ENCODE peak calls at places on chromosomes 16 and 17, in four cellular contexts. I is GM12878, V is A549, U is HEK293T. E is an unnamed sample.

GRCh38 chr17:64004903-64005733 is 7.0 kb downstream of the PRR29 start:
- DNase-seq in I (no peak), V (no peak), U (no peak), E (no peak)

GRCh38 chr17:50100921-50101345 is 5.8 kb downstream of the PDK2 start:
- DNase-seq in I (no peak), V (no peak), U (no peak), E (peak; percentile 34)

GRCh38 chr16:77383606-77384187 is 51.1 kb downstream of the ADAMTS18 start:
- DNase-seq in I (no peak), V (no peak), U (no peak), E (no peak)

GRCh38 chr17:79741401-79741750 is 10.6 kb downstream of the ENPP7 start:
- DNase-seq in I (no peak), V (no peak), U (no peak), E (no peak)

GRCh38 chr17:39110435-39111136 is 40.9 kb downstream of the PLXDC1 start:
- DNase-seq in I (no peak), V (no peak), U (no peak), E (no peak)

GRCh38 chr16:6016530-6017184 is 919.1 kb upstream of the EEF2KMT start:
- DNase-seq in I (no peak), V (peak; percentile 46), U (peak; percentile 30), E (no peak)

GRCh38 chr17:42431758-42432161 is 8.7 kb upstream of the CAVIN1 start:
- DNase-seq in I (no peak), V (no peak), U (no peak), E (peak; percentile 29)

GRCh38 chr16:57233944-57234706 is 10.9 kb upstream of the ARL2BP start:
- DNase-seq in I (no peak), V (no peak), U (no peak), E (no peak)

GRCh38 chr17:31915456-31916100 is 14.1 kb upstream of the UTP6 start:
- DNase-seq in I (no peak), V (no peak), U (no peak), E (peak; percentile 41)

GRCh38 chr16:14050297-14051027 is 20.7 kb upstream of the MRTFB start:
- DNase-seq in I (no peak), V (peak; percentile 85), U (no peak), E (peak; percentile 14)

GRCh38 chr17:64500923-64501765 is 4.3 kb upstream of the POLG2 start:
- DNase-seq in I (no peak), V (no peak), U (no peak), E (no peak)

GRCh38 chr16:23504076-23504452 is 6.2 kb downstream of the GGA2 start:
- DNase-seq in I (no peak), V (no peak), U (no peak), E (peak; percentile 16)

GRCh38 chr16:89697161-89697615 is 4.3 kb downstream of the SPATA2L start:
- DNase-seq in I (no peak), V (no peak), U (no peak), E (no peak)

GRCh38 chr16:10610499-10611184 is 30.2 kb upstream of the EMP2 start:
- DNase-seq in I (no peak), V (no peak), U (no peak), E (no peak)

GRCh38 chr17:56642424-56642823 is 48.9 kb downstream of the NOG start:
- DNase-seq in I (no peak), V (no peak), U (no peak), E (no peak)

GRCh38 chr16:2159052-2159838 is 3.7 kb downstream of the TRAF7 start:
- DNase-seq in I (no peak), V (peak; percentile 57), U (no peak), E (peak; percentile 59)

GRCh38 chr16:10871157-10871991 is 5.6 kb upstream of the CIITA start:
- DNase-seq in I (peak; percentile 86), V (no peak), U (no peak), E (peak; percentile 92)

GRCh38 chr17:1365445-1366039 is 34.5 kb downstream of the YWHAE start:
- DNase-seq in I (peak; percentile 46), V (peak; percentile 87), U (peak; percentile 67), E (peak; percentile 81)

GRCh38 chr16:1277945-1278282 is 22.0 kb downstream of the TPSD1 start:
- DNase-seq in I (no peak), V (no peak), U (no peak), E (no peak)

GRCh38 chr17:27481327-27481726 is 25.1 kb downstream of the KSR1 start:
- DNase-seq in I (no peak), V (no peak), U (no peak), E (no peak)

GRCh38 chr17:17269926-17270773 is 10.9 kb downstream of the COPS3 start:
- DNase-seq in I (no peak), V (peak; percentile 46), U (no peak), E (no peak)

GRCh38 chr17:44077595-44077909 is 7.0 kb downstream of the G6PC3 start:
- DNase-seq in I (no peak), V (no peak), U (no peak), E (no peak)

GRCh38 chr17:59859444-59860025 is 33.2 kb downstream of the TUBD1 start:
- DNase-seq in I (no peak), V (peak; percentile 83), U (no peak), E (peak; percentile 78)

GRCh38 chr16:21685034-21685455 is 21.3 kb downstream of the OTOA start:
- DNase-seq in I (no peak), V (no peak), U (no peak), E (no peak)

GRCh38 chr16:50585331-50585776 is 37.2 kb downstream of the NKD1 start:
- DNase-seq in I (no peak), V (no peak), U (no peak), E (no peak)

GRCh38 chr16:50591209-50591608 is 43.0 kb downstream of the NKD1 start:
- DNase-seq in I (no peak), V (no peak), U (no peak), E (no peak)

GRCh38 chr16:50587543-50587942 is 39.3 kb downstream of the NKD1 start:
- DNase-seq in I (no peak), V (no peak), U (no peak), E (no peak)

GRCh38 chr16:50591800-50592771 is 43.9 kb downstream of the NKD1 start:
- DNase-seq in I (no peak), V (no peak), U (no peak), E (no peak)

GRCh38 chr16:50588276-50588675 is 40.1 kb downstream of the NKD1 start:
- DNase-seq in I (no peak), V (no peak), U (no peak), E (no peak)
- TF ChIP-seq BHLHE40 in I (no peak), V (no peak), U (no peak), E (no peak)

DNA sequence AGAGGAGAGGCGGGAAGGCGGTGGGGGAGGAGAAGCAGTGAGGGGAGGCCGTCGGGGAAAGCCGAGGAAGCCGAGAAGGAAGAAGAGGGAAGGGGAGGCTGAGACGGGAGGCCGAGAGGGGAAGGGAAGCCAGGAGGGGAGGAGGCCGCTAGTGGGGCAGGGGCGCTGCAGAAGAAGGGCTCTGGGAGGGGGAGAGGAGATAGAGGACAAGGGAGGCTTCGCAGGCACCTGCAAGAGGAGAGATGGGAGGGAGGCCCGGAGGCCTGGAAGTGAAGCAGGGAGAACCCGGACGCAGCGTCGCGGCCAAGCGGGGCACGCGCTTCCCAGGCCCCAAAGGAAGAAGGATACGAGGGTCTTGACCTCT is 2.3 kb downstream of the C17orf58 start:
- DNase-seq in I (no peak), V (no peak), U (peak; percentile 36), E (peak; percentile 12)
- TF ChIP-seq BHLHE40 in I (no peak), V (no peak), U (no peak), E (no peak)

DNA sequence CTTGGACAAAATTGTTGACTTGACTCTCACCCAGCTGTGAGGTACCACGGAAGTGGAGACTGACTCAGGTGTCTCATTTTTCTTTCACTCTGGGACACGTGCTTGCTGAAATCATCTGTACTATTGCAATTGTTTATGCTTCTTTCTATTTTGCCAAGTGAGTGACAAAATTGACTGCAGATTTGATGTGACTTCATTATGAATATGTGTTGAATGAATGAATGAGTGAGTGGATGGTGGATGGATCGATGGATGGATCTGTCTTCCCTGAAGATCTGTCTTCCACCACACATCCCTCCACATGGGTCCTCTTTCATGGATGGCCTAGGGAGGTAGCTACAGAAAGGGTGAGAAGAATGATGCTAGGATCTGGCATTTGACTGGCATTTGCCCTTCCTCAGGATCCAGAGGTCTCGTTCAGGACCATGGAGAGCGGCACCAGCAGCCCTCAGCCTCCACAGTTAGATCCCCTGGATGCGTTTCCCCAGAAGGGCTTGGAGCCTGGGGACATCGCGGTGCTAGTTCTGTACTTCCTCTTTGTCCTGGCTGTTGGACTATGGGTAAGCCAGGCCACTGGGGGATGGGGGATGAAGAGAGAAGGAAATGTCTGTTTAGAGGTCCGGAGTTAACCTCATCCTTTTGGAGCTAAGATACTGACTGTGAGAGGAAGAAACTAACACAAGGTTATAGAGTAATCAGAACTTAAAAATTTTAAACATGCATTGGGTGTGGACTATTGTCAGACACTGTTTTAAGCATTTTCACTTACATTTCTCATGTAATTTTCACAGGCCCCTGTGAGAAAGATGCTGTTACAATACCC is 12.7 kb downstream of the SLC5A11 start:
- DNase-seq in I (no peak), V (peak; percentile 68), U (peak; percentile 77), E (peak; percentile 59)
- TF ChIP-seq BHLHE40 in I (no peak), V (no peak), U (no peak), E (no peak)

GRCh38 chr17:76675648-76676047 is 32.1 kb upstream of the ST6GALNAC1 start:
- DNase-seq in I (no peak), V (no peak), U (no peak), E (no peak)
- TF ChIP-seq BHLHE40 in I (no peak), V (no peak), U (no peak), E (no peak)

GRCh38 chr16:85990861-85991301 is 91.9 kb downstream of the IRF8 start:
- DNase-seq in I (peak; percentile 68), V (no peak), U (no peak), E (no peak)
- TF ChIP-seq BHLHE40 in I (no peak), V (no peak), U (no peak), E (no peak)

DNA sequence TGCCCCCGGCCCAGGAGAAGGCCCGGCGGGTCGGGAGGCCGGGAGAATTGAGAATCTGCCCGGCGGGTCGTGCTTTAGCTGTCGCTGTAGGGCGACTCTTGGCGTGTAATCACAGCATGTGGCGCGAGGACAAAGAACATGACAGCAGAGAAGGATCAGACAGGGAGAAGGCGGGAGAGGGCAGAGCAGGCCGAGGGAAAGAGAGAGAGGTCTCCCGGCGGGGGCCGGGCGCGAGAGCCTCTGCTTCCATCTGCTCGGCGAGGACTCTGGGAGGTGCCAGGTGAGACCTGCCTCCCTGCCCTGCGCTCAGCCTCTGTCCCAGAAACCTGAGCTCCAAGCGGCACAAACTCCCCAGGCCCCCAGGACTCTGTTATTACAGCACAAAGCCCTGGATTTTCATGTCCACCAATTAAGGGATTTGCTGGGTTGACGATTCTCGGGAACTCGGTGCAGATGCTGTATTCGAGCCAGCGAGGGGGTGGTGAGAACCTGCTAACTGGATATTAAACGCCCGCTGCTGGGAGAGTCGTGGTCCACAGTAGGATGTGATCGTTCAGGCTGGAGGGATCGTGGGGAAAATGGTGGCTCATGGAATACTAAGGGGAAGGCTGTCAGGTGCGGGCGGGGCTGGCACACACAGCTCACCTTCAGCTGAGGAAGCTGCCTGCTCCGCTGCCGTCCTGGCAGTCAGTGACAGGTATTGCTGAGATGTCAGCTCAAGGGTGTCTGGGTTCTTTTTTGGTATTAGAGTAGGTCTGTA is 172.0 kb upstream of the CIBAR2 start:
- DNase-seq in I (no peak), V (no peak), U (no peak), E (no peak)
- TF ChIP-seq BHLHE40 in I (no peak), V (no peak), U (no peak), E (no peak)

E was measured in IMR-90.